ENCODE peak calls at places on chromosome 3, in eight cellular contexts. R, D, V, W, Q, T, Y and F are unnamed samples.

GRCh38 chr3:42300013-42300412 is 34.0 kb upstream of the CCK start:
- DNase-seq in D (peak; percentile 33), V (no peak), W (peak; percentile 25), Y (peak; percentile 4), T (peak; percentile 40), Q (peak; percentile 27), R (peak; percentile 2), F (peak; percentile 72)

GRCh38 chr3:50542177-50543034 is 25.1 kb downstream of the C3orf18 start:
- DNase-seq in R (no peak), W (peak; percentile 52), T (peak; percentile 52), Q (peak; percentile 46), D (peak; percentile 52), V (peak; percentile 45), Y (peak; percentile 9), F (peak; percentile 62)

GRCh38 chr3:64686446-64686908 is 1.3 kb downstream of the ADAMTS9 start:
- DNase-seq in Q (peak; percentile 58), W (peak; percentile 38), Y (no peak), T (peak; percentile 52), V (no peak), D (peak; percentile 69), R (no peak), F (peak; percentile 55)

GRCh38 chr3:136350557-136350956 is 100.4 kb downstream of the PCCB start:
- DNase-seq in Y (no peak), T (peak; percentile 81), W (no peak), R (no peak), V (no peak), Q (peak; percentile 91), D (peak; percentile 79), F (no peak)

GRCh38 chr3:163328680-163329079 is 1749.6 kb downstream of the SI start:
- DNase-seq in T (no peak), R (no peak), Q (no peak), Y (no peak), D (no peak), V (no peak), W (no peak), F (no peak)

GRCh38 chr3:184336484-184337230 is 743 bp upstream of the FAM131A start:
- DNase-seq in V (no peak), Y (no peak), T (peak; percentile 65), R (no peak), W (no peak), D (peak; percentile 63), Q (peak; percentile 70), F (peak; percentile 67)

GRCh38 chr3:108862865-108863798 is 40.5 kb downstream of the TRAT1 start:
- DNase-seq in W (no peak), R (peak; percentile 60), Y (peak; percentile 20), V (no peak), Q (no peak), D (peak; percentile 7), T (peak; percentile 92), F (peak; percentile 83)

GRCh38 chr3:37183375-37183831 is 9.0 kb upstream of the LRRFIP2 start:
- DNase-seq in V (peak; percentile 86), W (no peak), Y (peak; percentile 42), Q (peak; percentile 97), T (peak; percentile 96), R (peak; percentile 81), D (peak; percentile 83), F (peak; percentile 98)

GRCh38 chr3:38219609-38220197 is 45.9 kb upstream of the SLC22A13 start:
- DNase-seq in D (no peak), Q (no peak), Y (no peak), W (no peak), R (no peak), T (no peak), V (no peak), F (no peak)

GRCh38 chr3:134361162-134361831 is 12.9 kb downstream of the AMOTL2 start:
- DNase-seq in D (no peak), Y (no peak), R (no peak), T (no peak), W (no peak), V (no peak), Q (peak; percentile 31), F (no peak)

GRCh38 chr3:27224197-27224596 is 145.0 kb downstream of the NEK10 start:
- DNase-seq in V (no peak), Q (peak; percentile 52), D (no peak), Y (peak; percentile 70), W (no peak), T (peak; percentile 17), R (no peak), F (peak; percentile 29)

GRCh38 chr3:96266395-96267187 is 547.8 kb upstream of the EPHA6 start:
- DNase-seq in Q (no peak), V (no peak), T (no peak), W (no peak), R (no peak), D (peak; percentile 33), Y (peak; percentile 52), F (peak; percentile 91)

GRCh38 chr3:127551971-127552370 is 38.6 kb downstream of the TPRA1 start:
- DNase-seq in W (no peak), Y (no peak), R (no peak), Q (no peak), V (no peak), T (no peak), D (no peak), F (no peak)

GRCh38 chr3:151308089-151308488 is 8.5 kb downstream of the GPR87 start:
- DNase-seq in R (no peak), Y (no peak), Q (no peak), V (no peak), T (peak; percentile 60), W (no peak), D (no peak), F (peak; percentile 19)

GRCh38 chr3:152970851-152971250 is 135.9 kb downstream of the P2RY1 start:
- DNase-seq in T (no peak), V (no peak), R (no peak), D (no peak), Q (no peak), W (no peak), Y (no peak), F (peak; percentile 78)

GRCh38 chr3:48016336-48016973 is at the start of gene MAP4:
- DNase-seq in Q (no peak), V (no peak), T (peak; percentile 34), W (no peak), R (no peak), Y (peak; percentile 28), D (peak; percentile 26), F (no peak)

GRCh38 chr3:50271314-50272072 is 2.5 kb downstream of the SEMA3B start:
- DNase-seq in Q (no peak), Y (no peak), R (no peak), W (no peak), T (no peak), V (no peak), D (no peak), F (no peak)

GRCh38 chr3:32045091-32045964 is 61.1 kb upstream of the GPD1L start:
- DNase-seq in T (peak; percentile 81), D (peak; percentile 98), Y (peak; percentile 70), W (peak; percentile 32), R (no peak), Q (peak; percentile 50), V (peak; percentile 59), F (peak; percentile 96)

GRCh38 chr3:186901135-186901734 is 29.1 kb upstream of the ST6GAL1 start:
- DNase-seq in Y (peak; percentile 46), Q (peak; percentile 17), D (no peak), T (no peak), V (no peak), W (no peak), R (no peak), F (peak; percentile 37)

GRCh38 chr3:13414040-13414729 is 5.9 kb downstream of the NUP210 start:
- DNase-seq in Y (peak; percentile 26), R (no peak), T (no peak), W (peak; percentile 58), D (no peak), Q (no peak), V (no peak), F (no peak)

GRCh38 chr3:143199998-143200909 is 80.7 kb downstream of the CHST2 start:
- DNase-seq in D (peak; percentile 31), T (no peak), R (no peak), Q (peak; percentile 21), Y (no peak), V (no peak), W (no peak), F (no peak)

GRCh38 chr3:181844227-181844626 is 132.5 kb downstream of the SOX2 start:
- DNase-seq in Y (no peak), R (no peak), D (no peak), Q (no peak), T (no peak), W (no peak), V (no peak), F (no peak)

GRCh38 chr3:181838940-181839914 is 127.5 kb downstream of the SOX2 start:
- DNase-seq in V (no peak), D (no peak), W (no peak), Q (no peak), Y (no peak), R (no peak), T (no peak), F (peak; percentile 49)

DNA sequence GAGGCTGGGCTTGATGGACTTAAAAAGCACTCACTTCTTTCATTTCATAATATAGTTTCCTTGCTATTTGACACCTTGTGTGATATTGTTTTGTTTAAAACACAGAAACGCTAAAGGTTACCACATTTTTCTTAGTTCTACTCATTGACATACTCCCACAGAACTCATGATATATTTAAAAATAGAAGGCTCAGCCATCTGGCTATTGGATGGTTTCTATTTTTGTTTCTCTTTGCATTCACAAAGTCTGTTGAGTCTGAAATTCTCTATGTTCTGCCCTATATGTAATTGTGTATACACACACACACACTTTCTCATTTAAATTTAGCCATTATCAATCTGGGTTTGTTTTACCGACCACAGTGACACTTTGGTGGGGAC is 128.2 kb downstream of the SOX2 start:
- DNase-seq in Q (no peak), D (no peak), W (no peak), V (no peak), R (no peak), T (no peak), Y (no peak), F (peak; percentile 6)
- H3K4me3 ChIP-seq in Q (no peak overlapping the region), D (no peak overlapping the region), W (no peak overlapping the region), V (no peak overlapping the region), R (no peak overlapping the region), T (no peak overlapping the region), Y (no peak overlapping the region), F (no peak overlapping the region)

GRCh38 chr3:130820976-130821375 is 72.9 kb upstream of the ATP2C1 start:
- DNase-seq in Y (peak; percentile 50), V (peak; percentile 62), T (peak; percentile 28), W (no peak), Q (peak; percentile 71), D (peak; percentile 61), R (peak; percentile 79), F (peak; percentile 91)
- H3K4me3 ChIP-seq in Y (no peak overlapping the region), V (no peak overlapping the region), T (no peak overlapping the region), W (no peak overlapping the region), Q (no peak overlapping the region), D (no peak overlapping the region), R (no peak overlapping the region), F (no peak overlapping the region)

GRCh38 chr3:57161915-57162314 is 3.2 kb downstream of the IL17RD start:
- DNase-seq in V (no peak), Q (no peak), W (no peak), Y (no peak), R (no peak), D (no peak), T (no peak), F (no peak)
- H3K4me3 ChIP-seq in V (no peak overlapping the region), Q (no peak overlapping the region), W (no peak overlapping the region), Y (no peak overlapping the region), R (no peak overlapping the region), D (no peak overlapping the region), T (no peak overlapping the region), F (no peak overlapping the region)

DNA sequence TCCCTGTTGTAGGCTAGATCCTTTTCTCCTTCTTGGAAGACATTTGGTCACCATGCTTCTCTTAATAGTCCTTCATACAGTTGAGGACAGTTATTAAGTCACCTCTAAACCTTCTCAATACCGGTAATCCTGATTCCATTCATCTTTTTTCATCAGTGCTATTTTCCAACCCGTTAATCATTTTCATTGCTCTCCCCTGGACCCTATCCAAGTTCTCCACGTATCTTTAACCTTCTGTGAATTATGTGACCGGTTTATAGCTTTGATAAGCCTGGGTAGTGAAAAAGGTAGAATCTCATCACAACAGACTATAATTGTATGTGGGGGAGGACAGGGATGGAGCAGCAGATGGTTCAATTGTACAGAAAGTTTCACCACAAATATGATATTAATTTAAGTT is 168.5 kb downstream of the MECOM start:
- DNase-seq in T (no peak), D (no peak), W (no peak), Y (no peak), V (no peak), R (no peak), Q (no peak), F (no peak)
- H3K4me3 ChIP-seq in T (no peak overlapping the region), D (no peak overlapping the region), W (no peak overlapping the region), Y (no peak overlapping the region), V (no peak overlapping the region), R (no peak overlapping the region), Q (no peak overlapping the region), F (no peak overlapping the region)